ENCODE peak calls at places on chromosome 7, in four cellular contexts. L, F, X and H are unnamed samples.

GRCh38 chr7:11341285-11341944 is 367.7 kb downstream of the PHF14 start:
- DNase-seq in X (no peak), L (peak; percentile 28), F (peak; percentile 48), H (no peak)

GRCh38 chr7:1225462-1226154 is 7.1 kb upstream of the UNCX start:
- DNase-seq in F (no peak), X (no peak), L (peak; percentile 95), H (no peak)

GRCh38 chr7:6166443-6166871 is 106.0 kb downstream of the CYTH3 start:
- DNase-seq in L (peak; percentile 80), F (no peak), X (no peak), H (no peak)

GRCh38 chr7:84304407-84304806 is 109.8 kb upstream of the SEMA3A start:
- DNase-seq in L (no peak), F (no peak), X (no peak), H (no peak)

GRCh38 chr7:50791363-50791762 is 8.7 kb upstream of the GRB10 start:
- DNase-seq in L (no peak), F (no peak), X (no peak), H (no peak)

GRCh38 chr7:17183630-17184328 is 114.7 kb upstream of the AHR start:
- DNase-seq in X (no peak), L (no peak), F (no peak), H (no peak)

GRCh38 chr7:99184468-99185225 is 23.3 kb downstream of the KPNA7 start:
- DNase-seq in L (no peak), X (no peak), F (no peak), H (no peak)

GRCh38 chr7:129853661-129854268 is 99.0 kb downstream of the UBE2H start:
- DNase-seq in L (no peak), F (no peak), X (no peak), H (no peak)

GRCh38 chr7:104267701-104268368 is 60.0 kb upstream of the ORC5 start:
- DNase-seq in X (no peak), F (peak; percentile 6), L (peak; percentile 36), H (no peak)

GRCh38 chr7:159015081-159015893 is 129.4 kb downstream of the VIPR2 start:
- DNase-seq in L (no peak), X (no peak), F (peak; percentile 5), H (no peak)

GRCh38 chr7:116588641-116589594 is 64.1 kb downstream of the CAV1 start:
- DNase-seq in F (peak; percentile 44), X (no peak), L (peak; percentile 21), H (no peak)

GRCh38 chr7:100044719-100045118 is 4.9 kb upstream of the ZSCAN21 start:
- DNase-seq in F (no peak), L (peak; percentile 28), X (no peak), H (peak; percentile 54)

GRCh38 chr7:128735433-128735832 is 3.7 kb upstream of the CALU start:
- DNase-seq in X (no peak), F (no peak), L (no peak), H (peak; percentile 51)

GRCh38 chr7:24756545-24756988 is 697 bp downstream of the GSDME start:
- DNase-seq in X (peak; percentile 72), F (no peak), L (no peak), H (no peak)

GRCh38 chr7:3649250-3649649 is 348.2 kb downstream of the SDK1 start:
- DNase-seq in F (peak; percentile 14), X (no peak), L (peak; percentile 29), H (no peak)

GRCh38 chr7:79340212-79340611 is 113.3 kb downstream of the MAGI2 start:
- DNase-seq in L (no peak), X (no peak), F (no peak), H (no peak)

GRCh38 chr7:157466473-157467261 is 129.9 kb downstream of the DNAJB6 start:
- DNase-seq in X (no peak), L (no peak), F (no peak), H (no peak)

GRCh38 chr7:140009735-140010134 is 53.0 kb downstream of the PARP12 start:
- DNase-seq in L (no peak), X (peak; percentile 49), F (no peak), H (no peak)

GRCh38 chr7:115252461-115252860 is 330.6 kb downstream of the MDFIC start:
- DNase-seq in L (no peak), X (no peak), F (no peak), H (no peak)

GRCh38 chr7:16982640-16983103 is 100.9 kb upstream of the AGR3 start:
- DNase-seq in F (peak; percentile 16), L (peak; percentile 30), X (no peak), H (no peak)

GRCh38 chr7:123682690-123683089 is 27.0 kb downstream of the LMOD2 start:
- DNase-seq in L (no peak), F (peak; percentile 57), X (no peak), H (no peak)

GRCh38 chr7:1705856-1706255 is 35.8 kb downstream of the ELFN1 start:
- DNase-seq in F (no peak), L (peak; percentile 32), X (peak; percentile 34), H (no peak)

GRCh38 chr7:154853063-154853726 is 149.7 kb downstream of the PAXIP1 start:
- DNase-seq in X (no peak), L (no peak), F (no peak), H (no peak)

GRCh38 chr7:78420001-78420400 is 621.4 kb downstream of the PHTF2 start:
- DNase-seq in F (no peak), X (no peak), L (no peak), H (no peak)

GRCh38 chr7:112068967-112069366 is 137.2 kb downstream of the DOCK4 start:
- DNase-seq in F (no peak), L (no peak), X (no peak), H (no peak)

GRCh38 chr7:131890191-131890590 is 333.8 kb upstream of the PODXL start:
- DNase-seq in L (no peak), X (no peak), F (no peak), H (no peak)

GRCh38 chr7:131774419-131775220 is 218.2 kb upstream of the PODXL start:
- DNase-seq in F (no peak), X (no peak), L (no peak), H (no peak)

GRCh38 chr7:27169658-27170493 is 4.2 kb downstream of the HOXA10 start:
- DNase-seq in X (peak; percentile 68), L (no peak), F (no peak), H (no peak)

GRCh38 chr7:73560035-73560835 is 2.7 kb upstream of the BCL7B start:
- DNase-seq in F (peak; percentile 87), L (peak; percentile 24), X (no peak), H (no peak)

GRCh38 chr7:25913574-25914224 is 238.3 kb upstream of the NFE2L3 start:
- DNase-seq in F (no peak), L (no peak), X (no peak), H (no peak)

GRCh38 chr7:150855476-150856302 is 3.4 kb downstream of the AOC1 start:
- DNase-seq in L (no peak), X (no peak), F (no peak), H (no peak)

GRCh38 chr7:73423519-73424485 is 9.8 kb upstream of the FZD9 start:
- DNase-seq in F (peak; percentile 13), L (no peak), X (no peak), H (no peak)

GRCh38 chr7:145909956-145910611 is 206.5 kb upstream of the CNTNAP2 start:
- DNase-seq in L (no peak), X (no peak), F (peak; percentile 59), H (no peak)

GRCh38 chr7:95104739-95105138 is 197.3 kb downstream of the PPP1R9A start:
- DNase-seq in X (no peak), L (no peak), F (peak; percentile 17), H (no peak)

GRCh38 chr7:149006345-149006725 is 22.0 kb downstream of the PDIA4 start:
- DNase-seq in L (no peak), F (no peak), X (no peak), H (no peak)

GRCh38 chr7:149005427-149006344 is 22.6 kb downstream of the PDIA4 start:
- DNase-seq in L (peak; percentile 91), X (peak; percentile 91), F (peak; percentile 60), H (peak; percentile 72)

GRCh38 chr7:149007146-149007545 is 21.2 kb downstream of the PDIA4 start:
- DNase-seq in X (no peak), L (no peak), F (no peak), H (no peak)

GRCh38 chr7:149010451-149010850 is 17.9 kb downstream of the PDIA4 start:
- DNase-seq in X (no peak), F (no peak), L (no peak), H (no peak)

DNA sequence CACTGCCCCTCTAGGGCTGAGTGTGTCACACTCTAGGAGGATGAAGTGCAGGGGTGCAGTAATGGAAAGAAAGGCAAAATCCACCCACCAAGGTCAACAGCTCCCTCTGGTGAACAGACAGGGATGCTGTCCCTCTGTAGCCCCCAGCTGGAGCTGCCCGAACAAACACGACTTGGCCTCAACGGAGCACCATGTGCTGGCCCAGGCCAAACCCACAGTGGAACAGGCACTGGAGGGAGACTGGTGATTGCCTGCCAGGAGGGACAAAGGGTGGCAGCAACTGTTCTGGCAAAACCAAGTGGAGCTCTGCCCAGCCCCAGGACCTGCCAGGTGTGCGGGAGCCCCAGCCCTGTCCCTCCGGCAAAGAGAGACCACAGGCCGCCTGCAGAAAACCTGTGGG is 20.7 kb downstream of the PDIA4 start:
- DNase-seq in F (no peak), X (no peak), L (no peak), H (no peak)
- TF ChIP-seq CTCF in F (peak; percentile 33), X (no peak), L (peak; percentile 21), H (no peak)

GRCh38 chr7:66013938-66014337 is 31.9 kb upstream of the GUSB start:
- DNase-seq in F (peak; percentile 56), L (peak; percentile 49), X (no peak), H (no peak)
- TF ChIP-seq CTCF in F (peak; percentile 79), L (peak; percentile 60), X (peak; percentile 33), H (no peak)

DNA sequence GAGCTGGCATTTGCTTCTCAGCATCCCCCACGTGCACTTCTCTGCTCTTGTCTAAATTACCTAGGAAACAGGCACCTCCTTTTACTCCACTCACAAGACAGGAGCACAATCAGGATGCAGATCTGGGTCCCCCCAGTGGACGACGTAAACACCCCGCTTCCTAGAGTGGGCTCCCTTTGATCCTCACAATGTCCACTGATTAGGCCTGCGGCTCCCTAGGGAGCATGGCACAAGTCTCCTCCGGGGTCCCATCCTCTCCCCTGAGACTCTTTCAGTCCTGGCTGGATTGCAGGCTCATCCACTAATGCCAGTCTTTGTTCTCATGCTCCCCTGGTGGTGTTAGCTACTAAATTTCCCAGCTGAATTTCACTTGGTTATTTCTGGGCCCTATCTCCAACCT is 98.3 kb downstream of the GLI3 start:
- DNase-seq in F (no peak), X (no peak), L (no peak), H (no peak)
- TF ChIP-seq CTCF in F (peak; percentile 37), X (no peak), L (no peak), H (no peak)

GRCh38 chr7:149837620-149838223 is 453 bp upstream of the ZNF862 start:
- DNase-seq in L (no peak), X (no peak), F (no peak), H (no peak)

GRCh38 chr7:149838992-149839408 is 825 bp downstream of the ZNF862 start:
- DNase-seq in F (no peak), L (peak; percentile 49), X (no peak), H (no peak)

GRCh38 chr7:149834601-149835000 is 3.6 kb upstream of the ZNF862 start:
- DNase-seq in L (no peak), F (no peak), X (no peak), H (no peak)

GRCh38 chr7:149838224-149838991 is at the start of gene ZNF862:
- DNase-seq in L (peak; percentile 100), X (peak; percentile 98), F (peak; percentile 98), H (peak; percentile 93)

DNA sequence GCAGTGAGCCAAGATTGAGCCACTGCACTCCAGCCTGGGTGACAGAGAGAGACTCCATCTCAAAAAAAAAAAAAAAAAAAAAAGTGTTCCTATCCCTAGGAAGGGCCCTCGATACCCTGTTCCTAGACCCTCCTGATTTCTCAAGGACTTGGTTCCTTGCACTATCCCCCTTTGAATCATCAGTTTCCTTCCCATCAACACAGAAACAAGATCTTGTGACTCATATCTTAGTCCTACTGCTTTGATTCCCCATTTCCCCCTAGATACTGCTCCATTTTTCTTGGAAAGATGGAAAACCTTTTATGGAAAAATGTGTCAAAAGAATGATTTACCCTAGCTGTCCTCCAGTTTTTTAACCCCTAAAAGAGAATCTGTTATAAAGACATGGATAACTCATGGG is 1.7 kb upstream of the ZNF862 start:
- DNase-seq in F (no peak), L (no peak), X (no peak), H (no peak)
- TF ChIP-seq CTCF in F (no peak), L (no peak), X (no peak), H (no peak)